ENCODE peak calls at places on chromosomes 3 and 15, in seven cellular contexts. Y is heart left ventricle, M is A549, Q is suprapubic skin, K is right lobe of liver, R is adrenal gland, C is Peyer's patch. N is an unnamed sample. For H3K4me1, the result is how much of the 10 kb centered on the place peaks cover.

GRCh38 chr3:100060685-100061484 is 53.4 kb downstream of the FILIP1L start:
- DNase-seq in C (no peak), R (no peak), K (no peak), M (no peak), Q (no peak), Y (no peak), N (no peak)

GRCh38 chr3:63625161-63625560 is 27.3 kb upstream of the SNTN start:
- DNase-seq in Y (no peak), M (no peak), Q (no peak), K (no peak), R (peak), C (no peak), N (no peak)

GRCh38 chr3:195704433-195704999 is 16.3 kb upstream of the MUC20 start:
- DNase-seq in R (no peak), C (peak), Q (no peak), M (no peak), K (no peak), Y (no peak), N (no peak)

GRCh38 chr3:46893763-46894162 is 16.2 kb downstream of the PTH1R start:
- DNase-seq in C (no peak), R (no peak), Y (no peak), K (no peak), M (no peak), Q (no peak), N (no peak)

GRCh38 chr3:64830681-64831080 is 142.9 kb upstream of the ADAMTS9 start:
- DNase-seq in R (no peak), Q (no peak), K (no peak), M (no peak), Y (no peak), C (no peak), N (no peak)

GRCh38 chr15:38508647-38509046 is 54.7 kb downstream of the FAM98B start:
- DNase-seq in Y (no peak), M (no peak), R (no peak), K (no peak), Q (no peak), C (no peak), N (no peak)

GRCh38 chr3:46214751-46215352 is 6.7 kb upstream of the CCR1 start:
- DNase-seq in K (peak), R (no peak), Y (no peak), C (no peak), Q (no peak), M (no peak), N (no peak)

GRCh38 chr15:58313810-58314592 is 117.8 kb upstream of the LIPC start:
- DNase-seq in Q (no peak), C (no peak), K (no peak), M (no peak), R (no peak), Y (no peak), N (no peak)

GRCh38 chr3:113659121-113659531 is 37.3 kb downstream of the USF3 start:
- DNase-seq in K (no peak), R (no peak), Q (no peak), M (no peak), C (no peak), Y (no peak), N (no peak)

GRCh38 chr3:41697702-41698101 is 264.2 kb downstream of the ULK4 start:
- DNase-seq in R (no peak), Y (no peak), C (no peak), Q (no peak), M (no peak), K (no peak), N (no peak)

GRCh38 chr3:65851827-65852226 is 186.9 kb downstream of the MAGI1 start:
- DNase-seq in Y (no peak), C (no peak), M (no peak), Q (no peak), R (no peak), K (no peak), N (no peak)

GRCh38 chr3:174002543-174002942 is 605.0 kb downstream of the NLGN1 start:
- DNase-seq in K (no peak), R (no peak), M (no peak), Q (no peak), Y (no peak), C (no peak), N (no peak)

GRCh38 chr3:159828542-159828943 is 160.1 kb upstream of the IL12A start:
- DNase-seq in K (no peak), Y (no peak), Q (no peak), M (peak), C (no peak), R (no peak), N (no peak)

GRCh38 chr3:175716451-175716850 is 857.3 kb downstream of the NAALADL2 start:
- DNase-seq in Q (no peak), C (no peak), K (no peak), Y (no peak), M (no peak), R (no peak), N (no peak)

GRCh38 chr15:92797168-92798052 is 102.7 kb upstream of the CHD2 start:
- DNase-seq in K (peak), M (peak), Q (no peak), C (no peak), Y (no peak), R (peak), N (no peak)

GRCh38 chr3:148742127-148742526 is 44.4 kb downstream of the AGTR1 start:
- DNase-seq in M (no peak), Y (no peak), C (no peak), K (no peak), R (no peak), Q (no peak), N (no peak)

GRCh38 chr3:119148493-119149180 is 2.7 kb downstream of the TEX55 start:
- DNase-seq in Q (no peak), Y (no peak), K (no peak), R (no peak), C (no peak), M (no peak), N (no peak)

GRCh38 chr15:77727635-77728311 is 95.1 kb upstream of the LINGO1 start:
- DNase-seq in R (no peak), C (no peak), K (no peak), Q (no peak), Y (no peak), M (no peak), N (no peak)

GRCh38 chr15:70327328-70328136 is 229.8 kb upstream of the TLE3 start:
- DNase-seq in M (no peak), Q (no peak), K (no peak), R (no peak), C (no peak), Y (no peak), N (no peak)

GRCh38 chr3:36893137-36893557 is 51.7 kb downstream of the TRANK1 start:
- DNase-seq in K (no peak), M (no peak), R (peak), Q (no peak), C (no peak), Y (peak), N (no peak)

GRCh38 chr3:108088697-108089096 is 2.1 kb downstream of the CD47 start:
- DNase-seq in K (no peak), R (no peak), M (no peak), Q (no peak), C (no peak), Y (no peak), N (no peak)

GRCh38 chr3:16398542-16399126 is 114.9 kb downstream of the RFTN1 start:
- DNase-seq in R (no peak), C (no peak), Y (no peak), M (no peak), Q (no peak), K (no peak), N (no peak)

GRCh38 chr15:100623301-100623700 is 20.9 kb downstream of the ASB7 start:
- DNase-seq in K (no peak), M (no peak), Q (no peak), R (no peak), Y (no peak), C (no peak), N (no peak)

GRCh38 chr3:66555214-66555844 is 54.5 kb upstream of the LRIG1 start:
- DNase-seq in Q (no peak), K (no peak), M (no peak), R (no peak), C (no peak), Y (no peak), N (no peak)

GRCh38 chr3:138640537-138640936 is 32.0 kb downstream of the FAIM start:
- DNase-seq in M (no peak), K (no peak), Q (no peak), Y (no peak), C (no peak), R (no peak), N (no peak)

GRCh38 chr3:58184982-58185360 is 25.8 kb downstream of the DNASE1L3 start:
- DNase-seq in C (no peak), Y (no peak), Q (no peak), R (no peak), K (no peak), M (no peak), N (no peak)

GRCh38 chr3:37499820-37500219 is 325.4 kb upstream of the LRRFIP2 start:
- DNase-seq in M (no peak), Y (no peak), C (no peak), K (no peak), Q (no peak), R (no peak), N (no peak)

GRCh38 chr3:187550446-187550845 is 119.7 kb downstream of the SST start:
- DNase-seq in Y (no peak), Q (no peak), M (no peak), K (no peak), R (no peak), C (no peak), N (no peak)

GRCh38 chr3:36124118-36124796 is 256.0 kb upstream of the STAC start:
- DNase-seq in C (no peak), K (peak), R (peak), Y (no peak), Q (no peak), M (peak), N (no peak)

GRCh38 chr3:18051312-18051711 is 308.9 kb upstream of the TBC1D5 start:
- DNase-seq in M (no peak), C (no peak), Y (no peak), K (no peak), Q (no peak), R (no peak), N (no peak)

GRCh38 chr15:51907136-51907862 is 64.3 kb downstream of the LEO1 start:
- DNase-seq in C (peak), M (peak), Y (no peak), Q (no peak), R (peak), K (peak), N (no peak)

GRCh38 chr3:46695962-46696922 is 2.8 kb upstream of the ALS2CL start:
- DNase-seq in Q (no peak), M (no peak), K (no peak), Y (peak), R (peak), C (no peak), N (peak)

GRCh38 chr3:146067048-146067447 is 93.9 kb downstream of the PLOD2 start:
- DNase-seq in K (no peak), M (no peak), Y (no peak), Q (no peak), C (no peak), R (no peak), N (no peak)

GRCh38 chr15:101808201-101808600 is 3.8 kb upstream of the OR4F15 start:
- DNase-seq in M (no peak), R (no peak), K (no peak), Y (no peak), C (no peak), Q (no peak), N (no peak)

GRCh38 chr15:70912187-70912586 is 19.6 kb downstream of the LRRC49 start:
- DNase-seq in R (no peak), C (no peak), Y (no peak), M (no peak), K (no peak), Q (no peak), N (no peak)

GRCh38 chr3:134328846-134329245 is 45.4 kb downstream of the AMOTL2 start:
- DNase-seq in C (no peak), Y (no peak), K (no peak), M (no peak), R (no peak), Q (no peak), N (no peak)

GRCh38 chr3:134333522-134334181 is 40.6 kb downstream of the AMOTL2 start:
- DNase-seq in M (no peak), K (no peak), R (no peak), Q (no peak), Y (peak), C (no peak), N (no peak)

GRCh38 chr3:134332344-134332743 is 41.9 kb downstream of the AMOTL2 start:
- DNase-seq in K (no peak), Q (no peak), R (no peak), Y (no peak), C (no peak), M (no peak), N (no peak)

GRCh38 chr3:134331811-134332199 is 42.4 kb downstream of the AMOTL2 start:
- DNase-seq in R (no peak), Y (no peak), Q (no peak), C (no peak), M (no peak), K (no peak), N (no peak)

GRCh38 chr3:134330895-134331810 is 43.1 kb downstream of the AMOTL2 start:
- DNase-seq in M (no peak), Y (peak), K (no peak), R (no peak), C (no peak), Q (no peak), N (peak)
- H3K27ac ChIP-seq in M (peak), Y (no peak), K (no peak), R (no peak), C (peak), Q (peak), N (peak)

DNA sequence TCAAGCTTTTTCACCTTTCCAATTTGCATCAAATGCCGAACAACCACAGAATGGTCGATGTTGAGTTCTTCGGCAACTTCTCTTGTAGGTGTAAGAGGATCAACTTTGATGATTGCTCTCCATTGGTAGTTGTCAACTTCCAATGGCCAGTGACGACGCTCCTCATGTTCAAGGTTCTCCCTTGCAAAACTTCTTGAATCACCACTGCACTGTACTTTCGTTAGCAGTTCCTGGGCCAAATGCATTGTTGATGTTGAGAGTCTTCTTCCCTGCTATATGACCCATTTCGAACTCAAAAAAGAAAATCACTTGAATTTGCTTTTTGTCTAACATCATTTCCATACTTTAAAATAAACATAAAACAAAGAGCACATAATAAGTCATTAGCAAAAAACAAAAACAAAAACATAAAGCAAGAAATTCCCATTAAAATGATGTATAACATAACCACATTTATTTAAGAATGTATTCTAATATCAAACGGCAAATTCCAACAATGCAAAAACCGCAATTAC is 71.2 kb upstream of the AP4E1 start:
- DNase-seq in R (no peak), Q (no peak), K (no peak), M (no peak), C (no peak), Y (no peak), N (no peak)
- TF ChIP-seq POLR2A in R (no peak), Q (no peak), K (no peak), M (no peak), C (no peak), Y (no peak), N (no peak)

DNA sequence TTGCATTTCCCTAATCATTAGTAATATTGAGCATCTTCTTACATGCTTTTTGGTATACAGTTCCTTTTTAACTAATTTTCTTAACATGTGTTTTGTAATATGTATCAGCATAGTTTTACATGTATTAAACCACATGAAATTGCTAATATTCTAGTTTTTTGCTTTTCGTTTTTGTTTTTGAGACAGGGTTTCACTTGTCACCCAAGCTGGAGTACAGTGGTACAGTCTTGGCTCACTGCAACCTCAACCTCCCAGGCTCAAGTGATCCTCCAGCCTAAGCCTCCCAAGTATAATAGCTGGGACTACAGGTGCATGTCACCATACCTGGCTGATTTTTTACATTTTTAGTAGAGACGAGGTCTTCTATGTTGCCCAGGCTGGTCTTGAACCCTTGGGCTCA is 4.4 kb upstream of the ISG20 start:
- DNase-seq in R (no peak), Y (no peak), Q (no peak), M (no peak), K (no peak), C (no peak), N (no peak)
- H3K4me1 ChIP-seq in R (under half), Y (under half), Q (under half), M (half or more), K (under half), C (under half), N (under half)

DNA sequence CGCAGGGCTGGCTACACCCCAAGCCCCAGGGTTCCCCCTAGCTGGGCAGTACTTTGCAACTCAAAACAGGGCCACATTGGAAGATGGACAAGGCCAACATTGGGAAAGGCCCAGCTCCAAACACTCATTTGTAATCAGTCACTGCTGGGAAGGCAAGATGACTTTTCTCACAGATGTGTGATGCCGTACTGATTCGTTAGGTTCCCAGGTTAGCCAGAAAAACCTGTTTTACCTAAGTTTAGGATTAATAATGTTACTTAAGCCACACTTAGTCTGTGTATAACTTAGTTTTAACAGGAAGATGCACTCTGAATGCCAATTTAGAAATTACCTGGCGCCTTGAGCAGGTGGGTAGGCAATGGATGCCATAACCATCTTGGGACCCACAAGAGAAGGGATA is 71.0 kb downstream of the ITGB5 start:
- DNase-seq in C (no peak), Y (no peak), Q (no peak), K (no peak), R (no peak), M (no peak), N (no peak)
- H3K27ac ChIP-seq in C (no peak), Y (no peak), Q (peak), K (peak), R (no peak), M (peak), N (no peak)

GRCh38 chr3:194575484-194576210 is 57.6 kb downstream of the TMEM44 start:
- DNase-seq in Q (no peak), C (no peak), K (peak), Y (peak), R (peak), M (peak), N (no peak)

GRCh38 chr3:194582196-194582905 is 50.9 kb downstream of the TMEM44 start:
- DNase-seq in Y (no peak), R (no peak), K (no peak), M (no peak), C (no peak), Q (no peak), N (no peak)

GRCh38 chr3:194574639-194575483 is 58.4 kb downstream of the TMEM44 start:
- DNase-seq in Q (no peak), R (peak), C (no peak), M (no peak), K (no peak), Y (no peak), N (no peak)

GRCh38 chr3:194579091-194579606 is 54.1 kb downstream of the TMEM44 start:
- DNase-seq in Y (peak), R (peak), M (no peak), K (no peak), Q (no peak), C (no peak), N (no peak)

DNA sequence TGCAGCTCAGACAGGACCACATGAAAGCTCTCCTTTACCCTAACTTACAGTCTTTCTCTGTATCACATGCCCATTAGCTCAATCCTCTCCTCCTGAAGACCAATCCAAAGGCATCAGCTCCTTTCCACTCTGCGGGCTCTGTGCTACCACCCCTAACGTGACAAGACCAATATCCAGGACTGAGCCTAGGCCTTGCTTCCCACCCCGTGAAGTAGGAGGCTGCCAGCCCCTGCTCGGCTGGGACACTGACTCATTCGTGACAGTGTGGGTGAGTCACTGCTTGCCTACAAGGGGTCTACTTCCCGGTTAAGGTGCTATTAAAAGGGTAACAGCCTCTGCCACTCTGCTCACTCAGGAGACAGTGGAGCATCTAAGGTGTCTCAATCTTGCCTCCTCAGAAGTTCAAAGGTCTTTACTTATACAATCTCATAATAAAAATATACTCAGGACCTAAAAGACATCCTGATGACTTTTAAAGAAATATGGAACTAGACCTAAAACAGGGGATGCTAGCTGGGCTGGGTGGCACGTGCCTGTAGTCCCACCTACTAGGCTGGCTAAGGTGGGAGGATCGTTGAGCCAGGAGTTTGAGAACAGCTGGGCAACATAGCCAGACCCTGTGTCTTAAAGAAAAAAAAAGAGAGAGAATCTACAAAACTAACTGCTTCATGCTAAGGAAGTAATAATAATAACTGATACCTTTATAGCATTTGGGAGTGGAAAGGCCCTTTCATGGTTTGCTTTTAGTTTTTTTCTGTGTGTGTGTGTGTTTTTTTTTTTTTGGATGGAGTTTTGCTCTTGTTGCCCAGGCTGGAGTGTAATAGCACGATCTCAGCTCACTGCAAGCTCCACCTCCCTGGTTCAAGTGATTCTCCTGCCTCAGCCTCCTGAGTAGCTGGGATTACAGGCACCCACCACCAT is 55.0 kb downstream of the TMEM44 start:
- DNase-seq in Y (peak), C (no peak), K (no peak), M (peak), R (peak), Q (no peak), N (no peak)
- TF ChIP-seq POLR2A in Y (no peak), C (no peak), K (no peak), M (no peak), R (no peak), Q (no peak), N (peak)

N was measured in gastrocnemius medialis.